ENCODE peak calls at places on chromosomes 16 and 17, in ten cellular contexts. V, C, A, E, M, I, G, R, Z and J are unnamed samples.

GRCh38 chr16:9092282-9092962 is 978 bp downstream of the HAPSTR1 start:
- DNase-seq in V (peak; percentile 39), C (peak; percentile 19), A (no peak), E (no peak), M (no peak), I (peak; percentile 15), G (peak; percentile 63), R (peak; percentile 46), Z (no peak), J (no peak)

GRCh38 chr17:18267927-18268711 is 7.7 kb downstream of the MIEF2 start:
- DNase-seq in V (no peak), C (no peak), A (no peak), E (no peak), M (no peak), I (no peak), G (no peak), R (no peak), Z (peak; percentile 38), J (no peak)

GRCh38 chr16:81349608-81350305 is 35.0 kb downstream of the GAN start:
- DNase-seq in V (no peak), C (no peak), A (no peak), E (no peak), M (no peak), I (no peak), G (no peak), R (no peak), Z (no peak), J (no peak)

GRCh38 chr17:17922198-17922901 is 49.9 kb downstream of the TOM1L2 start:
- DNase-seq in V (no peak), C (no peak), A (no peak), E (no peak), M (no peak), I (no peak), G (no peak), R (no peak), Z (no peak), J (no peak)

GRCh38 chr17:43719578-43719977 is 39.0 kb downstream of the SOST start:
- DNase-seq in V (no peak), C (no peak), A (peak; percentile 90), E (no peak), M (no peak), I (no peak), G (no peak), R (no peak), Z (no peak), J (no peak)

GRCh38 chr17:19397556-19398041 is 10.6 kb upstream of the MFAP4 start:
- DNase-seq in V (no peak), C (no peak), A (no peak), E (no peak), M (no peak), I (no peak), G (no peak), R (no peak), Z (no peak), J (no peak)

GRCh38 chr17:80989586-80989913 is 2.1 kb upstream of the CHMP6 start:
- DNase-seq in V (no peak), C (no peak), A (peak; percentile 43), E (no peak), M (no peak), I (no peak), G (no peak), R (no peak), Z (no peak), J (no peak)

GRCh38 chr17:229130-229944 is 47.9 kb upstream of the DOC2B start:
- DNase-seq in V (no peak), C (no peak), A (no peak), E (no peak), M (no peak), I (no peak), G (no peak), R (no peak), Z (peak; percentile 22), J (no peak)

GRCh38 chr16:75943705-75944514 is 217.6 kb upstream of the CPHXL start:
- DNase-seq in V (no peak), C (no peak), A (no peak), E (no peak), M (no peak), I (no peak), G (no peak), R (no peak), Z (no peak), J (no peak)

GRCh38 chr17:78515480-78515879 is 61.7 kb downstream of the DNAH17 start:
- DNase-seq in V (no peak), C (no peak), A (no peak), E (no peak), M (no peak), I (no peak), G (no peak), R (no peak), Z (no peak), J (no peak)

GRCh38 chr16:83977056-83977815 is 9.2 kb downstream of the NECAB2 start:
- DNase-seq in V (no peak), C (no peak), A (no peak), E (no peak), M (no peak), I (no peak), G (no peak), R (no peak), Z (no peak), J (no peak)

GRCh38 chr17:55768946-55769624 is 18.2 kb downstream of the PCTP start:
- DNase-seq in V (no peak), C (no peak), A (no peak), E (no peak), M (no peak), I (no peak), G (no peak), R (no peak), Z (no peak), J (no peak)

GRCh38 chr17:72984925-72985322 is 107.6 kb downstream of the SLC39A11 start:
- DNase-seq in V (no peak), C (no peak), A (no peak), E (no peak), M (no peak), I (no peak), G (no peak), R (no peak), Z (no peak), J (no peak)

GRCh38 chr17:77796201-77796860 is 162.2 kb upstream of the TNRC6C start:
- DNase-seq in V (no peak), C (no peak), A (no peak), E (no peak), M (no peak), I (no peak), G (no peak), R (no peak), Z (no peak), J (no peak)

GRCh38 chr17:72460711-72461110 is 339.9 kb downstream of the SOX9 start:
- DNase-seq in V (no peak), C (no peak), A (no peak), E (no peak), M (no peak), I (no peak), G (no peak), R (no peak), Z (no peak), J (no peak)

GRCh38 chr17:81395600-81396277 is 482 bp downstream of the BAHCC1 start:
- DNase-seq in V (no peak), C (peak; percentile 68), A (no peak), E (no peak), M (no peak), I (no peak), G (no peak), R (no peak), Z (peak; percentile 40), J (no peak)

GRCh38 chr17:72387487-72387886 is 266.7 kb downstream of the SOX9 start:
- DNase-seq in V (no peak), C (no peak), A (peak; percentile 94), E (no peak), M (no peak), I (no peak), G (no peak), R (no peak), Z (peak; percentile 87), J (no peak)